ENCODE peak calls at places on chromosomes 13 and 19, in seven cellular contexts. One of them, this sample, is unnamed. For H3K27me3 and H3K4me1, the result is how much of the 10 kb centered on the place peaks cover.

GRCh38 chr19:34963531-34964406 is at the start of gene ZNF792:
- DNase-seq in IMR-90: peak
- DNase-seq in CD8-positive, alpha-beta memory T cell: peak
- DNase-seq in Panc1: no peak
- DNase-seq in keratinocyte: no peak
- DNase-seq in left ventricle myocardium inferior: peak
- DNase-seq in lower lobe of right lung: peak
- DNase-seq in this sample: peak

GRCh38 chr13:28489536-28489935 is 5.4 kb downstream of the FLT1 start:
- DNase-seq in IMR-90: peak
- DNase-seq in CD8-positive, alpha-beta memory T cell: no peak
- DNase-seq in Panc1: no peak
- DNase-seq in keratinocyte: no peak
- DNase-seq in left ventricle myocardium inferior: no peak
- DNase-seq in lower lobe of right lung: no peak
- DNase-seq in this sample: no peak

GRCh38 chr13:97432917-97433726 is 847 bp upstream of the RAP2A start:
- DNase-seq in IMR-90: peak
- DNase-seq in CD8-positive, alpha-beta memory T cell: peak
- DNase-seq in Panc1: peak
- DNase-seq in keratinocyte: peak
- DNase-seq in left ventricle myocardium inferior: peak
- DNase-seq in lower lobe of right lung: peak
- DNase-seq in this sample: peak

GRCh38 chr13:36453518-36453917 is 21.2 kb downstream of the CCNA1 start:
- DNase-seq in IMR-90: peak
- DNase-seq in CD8-positive, alpha-beta memory T cell: no peak
- DNase-seq in Panc1: no peak
- DNase-seq in keratinocyte: no peak
- DNase-seq in left ventricle myocardium inferior: no peak
- DNase-seq in lower lobe of right lung: no peak
- DNase-seq in this sample: no peak

GRCh38 chr19:42131149-42132029 is 857 bp downstream of the POU2F2 start:
- DNase-seq in IMR-90: no peak
- DNase-seq in CD8-positive, alpha-beta memory T cell: no peak
- DNase-seq in Panc1: no peak
- DNase-seq in keratinocyte: no peak
- DNase-seq in left ventricle myocardium inferior: no peak
- DNase-seq in lower lobe of right lung: no peak
- DNase-seq in this sample: no peak

GRCh38 chr13:21825801-21826200 is 154.9 kb downstream of the FGF9 start:
- DNase-seq in IMR-90: peak
- DNase-seq in CD8-positive, alpha-beta memory T cell: no peak
- DNase-seq in Panc1: no peak
- DNase-seq in keratinocyte: no peak
- DNase-seq in left ventricle myocardium inferior: no peak
- DNase-seq in lower lobe of right lung: no peak
- DNase-seq in this sample: no peak

GRCh38 chr13:76637651-76638111 is 248.5 kb downstream of the KCTD12 start:
- DNase-seq in IMR-90: peak
- DNase-seq in CD8-positive, alpha-beta memory T cell: no peak
- DNase-seq in Panc1: no peak
- DNase-seq in keratinocyte: no peak
- DNase-seq in left ventricle myocardium inferior: no peak
- DNase-seq in lower lobe of right lung: no peak
- DNase-seq in this sample: no peak

GRCh38 chr19:48681127-48681470 is 8.3 kb upstream of the NTN5 start:
- DNase-seq in IMR-90: peak
- DNase-seq in CD8-positive, alpha-beta memory T cell: no peak
- DNase-seq in Panc1: no peak
- DNase-seq in keratinocyte: no peak
- DNase-seq in left ventricle myocardium inferior: no peak
- DNase-seq in lower lobe of right lung: no peak
- DNase-seq in this sample: no peak

GRCh38 chr19:43476606-43477005 is 11.2 kb upstream of the LYPD3 start:
- DNase-seq in IMR-90: peak
- DNase-seq in CD8-positive, alpha-beta memory T cell: no peak
- DNase-seq in Panc1: no peak
- DNase-seq in keratinocyte: no peak
- DNase-seq in left ventricle myocardium inferior: no peak
- DNase-seq in lower lobe of right lung: no peak
- DNase-seq in this sample: no peak

GRCh38 chr13:100338265-100338664 is 249.4 kb downstream of the PCCA start:
- DNase-seq in IMR-90: no peak
- DNase-seq in CD8-positive, alpha-beta memory T cell: no peak
- DNase-seq in Panc1: no peak
- DNase-seq in keratinocyte: no peak
- DNase-seq in left ventricle myocardium inferior: no peak
- DNase-seq in lower lobe of right lung: no peak
- DNase-seq in this sample: no peak

GRCh38 chr13:113736258-113736731 is 22.7 kb upstream of the TMEM255B start:
- DNase-seq in IMR-90: no peak
- DNase-seq in CD8-positive, alpha-beta memory T cell: no peak
- DNase-seq in Panc1: no peak
- DNase-seq in keratinocyte: no peak
- DNase-seq in left ventricle myocardium inferior: no peak
- DNase-seq in lower lobe of right lung: peak
- DNase-seq in this sample: no peak

GRCh38 chr13:27183561-27184147 is 12.0 kb upstream of the USP12 start:
- DNase-seq in IMR-90: peak
- DNase-seq in CD8-positive, alpha-beta memory T cell: no peak
- DNase-seq in Panc1: no peak
- DNase-seq in keratinocyte: no peak
- DNase-seq in left ventricle myocardium inferior: no peak
- DNase-seq in lower lobe of right lung: no peak
- DNase-seq in this sample: no peak

GRCh38 chr13:28181413-28181812 is 43.1 kb downstream of the PAN3 start:
- DNase-seq in IMR-90: peak
- DNase-seq in CD8-positive, alpha-beta memory T cell: no peak
- DNase-seq in Panc1: peak
- DNase-seq in keratinocyte: peak
- DNase-seq in left ventricle myocardium inferior: no peak
- DNase-seq in lower lobe of right lung: no peak
- DNase-seq in this sample: no peak

GRCh38 chr13:112791662-112792440 is 102.0 kb downstream of the ATP11A start:
- DNase-seq in IMR-90: no peak
- DNase-seq in CD8-positive, alpha-beta memory T cell: no peak
- DNase-seq in Panc1: no peak
- DNase-seq in keratinocyte: no peak
- DNase-seq in left ventricle myocardium inferior: no peak
- DNase-seq in lower lobe of right lung: peak
- DNase-seq in this sample: no peak

GRCh38 chr19:29983568-29983967 is 41.5 kb downstream of the URI1 start:
- DNase-seq in IMR-90: no peak
- DNase-seq in CD8-positive, alpha-beta memory T cell: no peak
- DNase-seq in Panc1: no peak
- DNase-seq in keratinocyte: no peak
- DNase-seq in left ventricle myocardium inferior: no peak
- DNase-seq in lower lobe of right lung: no peak
- DNase-seq in this sample: no peak

GRCh38 chr13:86870388-86870966 is 800.7 kb upstream of the SLITRK5 start:
- DNase-seq in IMR-90: peak
- DNase-seq in CD8-positive, alpha-beta memory T cell: no peak
- DNase-seq in Panc1: no peak
- DNase-seq in keratinocyte: no peak
- DNase-seq in left ventricle myocardium inferior: no peak
- DNase-seq in lower lobe of right lung: no peak
- DNase-seq in this sample: no peak

GRCh38 chr13:68984688-68985319 is 1122.8 kb upstream of the ATXN8OS start:
- DNase-seq in IMR-90: no peak
- DNase-seq in CD8-positive, alpha-beta memory T cell: no peak
- DNase-seq in Panc1: no peak
- DNase-seq in keratinocyte: no peak
- DNase-seq in left ventricle myocardium inferior: no peak
- DNase-seq in lower lobe of right lung: no peak
- DNase-seq in this sample: no peak

GRCh38 chr13:50894042-50894441 is 15.5 kb upstream of the RNASEH2B start:
- DNase-seq in IMR-90: no peak
- DNase-seq in CD8-positive, alpha-beta memory T cell: no peak
- DNase-seq in Panc1: no peak
- DNase-seq in keratinocyte: no peak
- DNase-seq in left ventricle myocardium inferior: no peak
- DNase-seq in lower lobe of right lung: no peak
- DNase-seq in this sample: no peak

GRCh38 chr13:78608705-78609463 is 5.5 kb upstream of the POU4F1 start:
- DNase-seq in IMR-90: no peak
- DNase-seq in CD8-positive, alpha-beta memory T cell: no peak
- DNase-seq in Panc1: no peak
- DNase-seq in keratinocyte: no peak
- DNase-seq in left ventricle myocardium inferior: no peak
- DNase-seq in lower lobe of right lung: no peak
- DNase-seq in this sample: no peak

GRCh38 chr13:79385694-79386093 is 20.4 kb downstream of the RBM26 start:
- DNase-seq in IMR-90: no peak
- DNase-seq in CD8-positive, alpha-beta memory T cell: no peak
- DNase-seq in Panc1: no peak
- DNase-seq in keratinocyte: no peak
- DNase-seq in left ventricle myocardium inferior: no peak
- DNase-seq in lower lobe of right lung: no peak
- DNase-seq in this sample: no peak

DNA sequence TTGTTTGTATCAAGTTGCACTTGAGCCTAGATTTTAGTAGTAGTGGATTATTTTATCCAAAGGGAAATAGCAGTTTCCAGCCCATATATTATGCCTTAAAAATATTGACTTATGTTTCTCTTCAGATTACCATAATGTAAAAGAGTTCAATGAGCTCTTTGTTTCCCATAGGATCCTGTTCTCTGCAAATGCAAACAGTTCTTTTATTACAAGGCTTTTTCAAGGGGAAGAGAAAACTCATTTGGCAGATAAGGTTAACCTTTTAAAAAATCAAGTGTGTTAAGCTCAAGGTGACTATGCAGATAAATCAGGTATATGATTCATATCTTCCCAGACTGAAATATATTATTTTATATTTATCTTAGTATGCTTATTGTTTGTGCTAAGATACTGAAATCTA is 961.2 kb upstream of the SPRY2 start:
- DNase-seq in IMR-90: no peak
- DNase-seq in CD8-positive, alpha-beta memory T cell: no peak
- DNase-seq in Panc1: no peak
- DNase-seq in keratinocyte: no peak
- DNase-seq in left ventricle myocardium inferior: no peak
- DNase-seq in lower lobe of right lung: no peak
- DNase-seq in this sample: no peak
- H3K27me3 ChIP-seq in IMR-90: under half
- H3K27me3 ChIP-seq in CD8-positive, alpha-beta memory T cell: under half
- H3K27me3 ChIP-seq in Panc1: under half
- H3K27me3 ChIP-seq in keratinocyte: under half
- H3K27me3 ChIP-seq in left ventricle myocardium inferior: under half
- H3K27me3 ChIP-seq in lower lobe of right lung: under half
- H3K27me3 ChIP-seq in this sample: under half

GRCh38 chr19:6800991-6801396 is 28.5 kb downstream of the VAV1 start:
- DNase-seq in IMR-90: peak
- DNase-seq in CD8-positive, alpha-beta memory T cell: no peak
- DNase-seq in Panc1: peak
- DNase-seq in keratinocyte: peak
- DNase-seq in left ventricle myocardium inferior: no peak
- DNase-seq in lower lobe of right lung: no peak
- DNase-seq in this sample: no peak
- H3K27ac ChIP-seq in IMR-90: no peak
- H3K27ac ChIP-seq in CD8-positive, alpha-beta memory T cell: peak
- H3K27ac ChIP-seq in Panc1: no peak
- H3K27ac ChIP-seq in keratinocyte: no peak
- H3K27ac ChIP-seq in left ventricle myocardium inferior: peak
- H3K27ac ChIP-seq in lower lobe of right lung: peak
- H3K27ac ChIP-seq in this sample: no peak

DNA sequence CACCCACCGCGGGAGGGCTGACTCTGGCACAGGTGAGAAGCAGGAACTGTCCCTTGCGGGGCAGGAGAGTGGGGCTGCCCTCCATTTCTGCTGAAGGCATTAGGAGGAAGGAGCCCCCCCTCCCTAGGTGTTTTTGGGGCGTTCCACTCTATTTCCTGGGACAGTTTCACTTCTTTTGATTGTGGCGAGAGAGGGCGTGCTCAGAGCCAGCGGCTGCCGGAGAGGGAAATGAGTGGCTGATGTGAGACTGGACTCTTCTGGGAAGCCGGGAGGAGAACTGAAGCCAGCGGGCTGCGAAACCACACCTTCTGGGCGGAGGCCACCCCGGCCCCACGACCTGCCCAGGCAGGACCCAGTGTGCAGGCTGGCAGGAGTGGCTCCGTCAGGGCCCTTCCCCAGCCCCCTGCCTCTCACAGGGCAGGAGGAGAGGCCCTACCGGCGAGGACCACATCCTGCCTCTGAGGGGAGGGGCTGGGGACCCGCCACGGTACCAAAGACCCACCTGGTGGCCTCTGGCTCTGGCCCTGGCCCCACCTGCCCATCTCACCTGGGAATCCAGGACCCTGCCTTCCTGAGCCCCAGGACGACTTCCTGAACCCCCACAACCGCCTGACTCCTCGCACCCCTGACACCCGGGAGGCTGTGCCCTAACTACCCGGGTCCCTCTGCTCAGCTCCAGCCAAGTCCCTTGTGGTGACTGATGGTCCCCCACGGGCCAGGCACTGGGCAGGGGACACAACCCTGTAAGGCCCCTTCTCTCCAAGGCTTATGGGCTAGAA is 25.9 kb downstream of the MPND start:
- DNase-seq in IMR-90: no peak
- DNase-seq in CD8-positive, alpha-beta memory T cell: peak
- DNase-seq in Panc1: no peak
- DNase-seq in keratinocyte: peak
- DNase-seq in left ventricle myocardium inferior: peak
- DNase-seq in lower lobe of right lung: peak
- DNase-seq in this sample: no peak
- H3K4me1 ChIP-seq in IMR-90: under half
- H3K4me1 ChIP-seq in CD8-positive, alpha-beta memory T cell: under half
- H3K4me1 ChIP-seq in Panc1: half or more
- H3K4me1 ChIP-seq in keratinocyte: under half
- H3K4me1 ChIP-seq in left ventricle myocardium inferior: half or more
- H3K4me1 ChIP-seq in lower lobe of right lung: half or more
- H3K4me1 ChIP-seq in this sample: under half

GRCh38 chr13:111111376-111111937 is 3.7 kb upstream of the ARHGEF7 start:
- DNase-seq in IMR-90: no peak
- DNase-seq in CD8-positive, alpha-beta memory T cell: no peak
- DNase-seq in Panc1: no peak
- DNase-seq in keratinocyte: no peak
- DNase-seq in left ventricle myocardium inferior: no peak
- DNase-seq in lower lobe of right lung: no peak
- DNase-seq in this sample: no peak
- H3K27me3 ChIP-seq in IMR-90: half or more
- H3K27me3 ChIP-seq in CD8-positive, alpha-beta memory T cell: under half
- H3K27me3 ChIP-seq in Panc1: under half
- H3K27me3 ChIP-seq in keratinocyte: under half
- H3K27me3 ChIP-seq in left ventricle myocardium inferior: under half
- H3K27me3 ChIP-seq in lower lobe of right lung: under half
- H3K27me3 ChIP-seq in this sample: under half

This sample was measured in ovary.